ENCODE peak calls at places on chromosome 16, in four cellular contexts. B is prostate gland; S is spleen; C is naive thymus-derived CD4-positive, alpha-beta T cell. J is an unnamed sample.

GRCh38 chr16:27046958-27047357 is 19.8 kb upstream of the C16orf82 start:
- DNase-seq in B (no peak), S (no peak), C (no peak), J (no peak)

GRCh38 chr16:11672206-11673090 is 4.2 kb downstream of the SNN start:
- DNase-seq in C (no peak), S (peak; percentile 91), B (no peak), J (peak; percentile 84)

GRCh38 chr16:72241930-72242329 is 70.0 kb upstream of the PMFBP1 start:
- DNase-seq in S (no peak), B (peak; percentile 8), C (no peak), J (peak; percentile 31)

GRCh38 chr16:30820952-30821421 is 34.0 kb upstream of the ZNF629 start:
- DNase-seq in S (no peak), C (no peak), B (no peak), J (no peak)

GRCh38 chr16:58041628-58041955 is 16.0 kb downstream of the MMP15 start:
- DNase-seq in B (no peak), S (no peak), C (no peak), J (no peak)

GRCh38 chr16:26993988-26994387 is 72.7 kb upstream of the C16orf82 start:
- DNase-seq in C (no peak), B (no peak), S (no peak), J (no peak)

GRCh38 chr16:48188449-48189102 is 32.8 kb upstream of the ABCC12 start:
- DNase-seq in B (no peak), C (no peak), S (no peak), J (no peak)

GRCh38 chr16:27505297-27506236 is 44.1 kb downstream of the GTF3C1 start:
- DNase-seq in B (peak; percentile 79), C (no peak), S (no peak), J (no peak)

GRCh38 chr16:77613115-77613514 is 109.2 kb upstream of the NUDT7 start:
- DNase-seq in B (no peak), S (no peak), C (no peak), J (no peak)

GRCh38 chr16:64098451-64098850 is 1023.4 kb downstream of the CDH11 start:
- DNase-seq in B (no peak), C (no peak), S (no peak), J (no peak)

GRCh38 chr16:25689137-25689836 is 2.5 kb upstream of the HS3ST4 start:
- DNase-seq in S (no peak), B (peak; percentile 47), C (no peak), J (no peak)

GRCh38 chr16:86322840-86323239 is 187.5 kb upstream of the FOXF1 start:
- DNase-seq in B (no peak), C (no peak), S (no peak), J (no peak)

GRCh38 chr16:24524855-24525652 is 14.3 kb upstream of the RBBP6 start:
- DNase-seq in C (no peak), S (no peak), B (no peak), J (no peak)

GRCh38 chr16:4360538-4361021 is 9.5 kb upstream of the PAM16 start:
- DNase-seq in S (no peak), C (no peak), B (no peak), J (no peak)

GRCh38 chr16:10930755-10931093 is 11.5 kb downstream of the DEXI start:
- DNase-seq in S (no peak), B (no peak), C (no peak), J (no peak)

GRCh38 chr16:62738631-62739030 is 702.4 kb upstream of the CDH8 start:
- DNase-seq in C (no peak), B (no peak), S (no peak), J (no peak)

GRCh38 chr16:47938272-47938671 is 217.5 kb downstream of the ABCC12 start:
- DNase-seq in B (no peak), C (no peak), S (no peak), J (no peak)

GRCh38 chr16:4743217-4743897 is 9.0 kb downstream of the DNAAF8 start:
- DNase-seq in B (no peak), S (no peak), C (no peak), J (no peak)

GRCh38 chr16:12829096-12829888 is 25.6 kb upstream of the CPPED1 start:
- DNase-seq in B (no peak), C (no peak), S (no peak), J (no peak)

GRCh38 chr16:65725156-65725845 is 603.4 kb upstream of the CDH11 start:
- DNase-seq in C (no peak), B (no peak), S (no peak), J (no peak)

GRCh38 chr16:81263470-81264200 is 25.1 kb downstream of the BCO1 start:
- DNase-seq in C (no peak), S (no peak), B (no peak), J (no peak)

GRCh38 chr16:48317614-48318013 is 67.6 kb downstream of the SIAH1 start:
- DNase-seq in C (no peak), S (no peak), B (no peak), J (peak; percentile 26)

GRCh38 chr16:11058820-11059219 is 114.5 kb downstream of the CLEC16A start:
- DNase-seq in C (no peak), B (no peak), S (no peak), J (no peak)

GRCh38 chr16:29820730-29821662 is 734 bp downstream of the MVP start:
- DNase-seq in S (peak; percentile 90), B (peak; percentile 61), C (no peak), J (peak; percentile 62)

GRCh38 chr16:49532243-49532870 is 158.8 kb downstream of the C16orf78 start:
- DNase-seq in S (peak; percentile 47), C (no peak), B (no peak), J (no peak)

GRCh38 chr16:21163576-21163975 is 5.1 kb downstream of the LDAF1 start:
- DNase-seq in S (no peak), B (no peak), C (no peak), J (no peak)

GRCh38 chr16:67441289-67441753 is 10.4 kb downstream of the HSD11B2 start:
- DNase-seq in B (peak; percentile 92), S (no peak), C (no peak), J (no peak)

GRCh38 chr16:84560269-84560668 is 55.8 kb upstream of the MEAK7 start:
- DNase-seq in C (no peak), S (peak; percentile 67), B (no peak), J (no peak)

GRCh38 chr16:64782484-64782883 is 339.4 kb downstream of the CDH11 start:
- DNase-seq in S (no peak), C (no peak), B (no peak), J (no peak)

GRCh38 chr16:22284637-22285515 is 12.3 kb upstream of the POLR3E start:
- DNase-seq in S (peak; percentile 1), C (no peak), B (no peak), J (no peak)

GRCh38 chr16:28873543-28874201 is 4.6 kb upstream of the ATP2A1 start:
- DNase-seq in B (no peak), S (peak; percentile 85), C (peak; percentile 65), J (peak; percentile 21)

GRCh38 chr16:78364501-78364900 is 265.0 kb downstream of the WWOX start:
- DNase-seq in S (no peak), C (no peak), B (no peak), J (no peak)

GRCh38 chr16:27639588-27640276 is 89.8 kb downstream of the KATNIP start:
- DNase-seq in B (peak; percentile 33), C (no peak), S (no peak), J (peak; percentile 50)

GRCh38 chr16:30867747-30868146 is 26.1 kb downstream of the BCL7C start:
- DNase-seq in B (no peak), C (no peak), S (no peak), J (no peak)

GRCh38 chr16:24748242-24748641 is 18.8 kb downstream of the TNRC6A start:
- DNase-seq in C (no peak), B (peak; percentile 10), S (no peak), J (no peak)

GRCh38 chr16:70523621-70524405 is at the start of gene SF3B3:
- DNase-seq in C (peak; percentile 74), S (peak; percentile 90), B (peak; percentile 63), J (no peak)

GRCh38 chr16:75064403-75065148 is 52.0 kb downstream of the LDHD start:
- DNase-seq in B (peak; percentile 40), C (peak; percentile 35), S (no peak), J (no peak)

GRCh38 chr16:66262253-66263167 is 104.0 kb upstream of the CDH5 start:
- DNase-seq in C (no peak), B (no peak), S (no peak), J (no peak)

GRCh38 chr16:78005881-78006280 is 16.5 kb upstream of the CLEC3A start:
- DNase-seq in C (no peak), S (no peak), B (no peak), J (no peak)

GRCh38 chr16:2532494-2533141 is 1.4 kb upstream of the CEMP1 start:
- DNase-seq in S (peak; percentile 94), C (peak; percentile 64), B (peak; percentile 88), J (peak; percentile 61)
- H3K4me3 ChIP-seq in S (peak overlapping the region; percentile 56), C (peak overlapping the region; percentile 71), B (peak overlapping the region; percentile 49), J (peak overlapping the region; percentile 70)

GRCh38 chr16:35749253-35750141 is 2290.1 kb downstream of the TP53TG3F start:
- DNase-seq in C (no peak), S (no peak), B (no peak), J (no peak)

GRCh38 chr16:35751191-35751941 is 2292.0 kb downstream of the TP53TG3F start:
- DNase-seq in C (no peak), B (no peak), S (peak; percentile 70), J (no peak)

GRCh38 chr16:35748621-35749252 is 2289.3 kb downstream of the TP53TG3F start:
- DNase-seq in C (no peak), S (no peak), B (no peak), J (no peak)

GRCh38 chr16:35750701-35751104 is 2291.3 kb downstream of the TP53TG3F start:
- DNase-seq in C (no peak), B (no peak), S (no peak), J (no peak)

DNA sequence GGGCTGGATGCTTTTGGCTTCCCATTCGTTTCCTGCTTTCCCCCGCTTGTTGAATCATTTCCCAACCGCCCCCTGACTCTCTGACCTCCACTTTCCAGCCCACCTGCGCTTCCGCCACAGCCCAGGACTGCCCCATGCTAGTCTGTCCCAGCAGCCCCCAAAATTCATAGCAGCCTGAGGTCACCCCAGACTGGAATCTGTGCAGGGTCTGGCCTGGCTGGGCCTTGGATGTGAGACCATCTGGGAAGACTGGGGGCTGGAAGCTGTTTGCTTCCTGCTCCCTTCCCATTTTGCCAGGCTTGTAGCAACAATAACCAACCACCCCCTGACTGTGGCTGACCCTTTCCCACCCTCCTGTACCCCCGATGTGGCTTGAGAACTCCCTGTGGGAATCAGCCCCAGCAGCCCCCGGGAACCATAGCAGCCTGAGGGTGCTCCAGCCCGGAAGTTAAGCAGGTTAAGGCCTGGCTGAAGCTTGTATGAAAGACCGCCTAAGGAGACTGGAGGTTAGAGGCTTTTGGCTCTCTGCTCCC is 2290.8 kb downstream of the TP53TG3F start:
- DNase-seq in B (no peak), S (no peak), C (no peak), J (no peak)
- H3K9me3 ChIP-seq in B (no peaks in the 10 kb centered on the region), S (peaks cover 100% of the 10 kb centered on the region), C (no peaks in the 10 kb centered on the region), J (no peaks in the 10 kb centered on the region)

GRCh38 chr16:1828645-1829410 is 1.8 kb downstream of the FAHD1 start:
- DNase-seq in S (no peak), B (no peak), C (no peak), J (no peak)
- H3K4me3 ChIP-seq in S (no peak overlapping the region), B (no peak overlapping the region), C (no peak overlapping the region), J (no peak overlapping the region)

GRCh38 chr16:61460020-61460419 is 576.2 kb downstream of the CDH8 start:
- DNase-seq in C (no peak), B (no peak), S (no peak), J (no peak)
- H3K9me3 ChIP-seq in C (no peaks in the 10 kb centered on the region), B (no peaks in the 10 kb centered on the region), S (peaks cover 31% of the 10 kb centered on the region), J (no peaks in the 10 kb centered on the region)

GRCh38 chr16:9112844-9113186 is 21.4 kb downstream of the HAPSTR1 start:
- DNase-seq in C (no peak), B (no peak), S (no peak), J (no peak)
- H3K4me3 ChIP-seq in C (no peak overlapping the region), B (no peak overlapping the region), S (no peak overlapping the region), J (no peak overlapping the region)

GRCh38 chr16:35686595-35686994 is 2227.2 kb downstream of the TP53TG3F start:
- DNase-seq in B (no peak), S (no peak), C (no peak), J (no peak)
- H3K9me3 ChIP-seq in B (no peaks in the 10 kb centered on the region), S (peaks cover 97% of the 10 kb centered on the region), C (no peaks in the 10 kb centered on the region), J (no peaks in the 10 kb centered on the region)